ENCODE peak calls at places on chromosome 13, in six cellular contexts. One of them, this sample, is unnamed.

GRCh38 chr13:101739382-101740178 is 287.1 kb downstream of the ITGBL1 start:
- DNase-seq in sigmoid colon: no peak
- DNase-seq in CD4-positive, CD25-positive, alpha-beta regulatory T cell: no peak
- DNase-seq in pancreas: no peak
- DNase-seq in adrenal gland: no peak
- DNase-seq in fibroblast of lung: no peak
- DNase-seq in this sample: no peak

GRCh38 chr13:113929628-113930615 is 44.0 kb downstream of the C13orf46 start:
- DNase-seq in sigmoid colon: peak
- DNase-seq in CD4-positive, CD25-positive, alpha-beta regulatory T cell: no peak
- DNase-seq in pancreas: peak
- DNase-seq in adrenal gland: no peak
- DNase-seq in fibroblast of lung: no peak
- DNase-seq in this sample: no peak

GRCh38 chr13:97276862-97277269 is 54.7 kb downstream of the MBNL2 start:
- DNase-seq in sigmoid colon: no peak
- DNase-seq in CD4-positive, CD25-positive, alpha-beta regulatory T cell: no peak
- DNase-seq in pancreas: no peak
- DNase-seq in adrenal gland: no peak
- DNase-seq in fibroblast of lung: peak
- DNase-seq in this sample: no peak

GRCh38 chr13:112962911-112963625 is 5.9 kb upstream of the MCF2L start:
- DNase-seq in sigmoid colon: peak
- DNase-seq in CD4-positive, CD25-positive, alpha-beta regulatory T cell: no peak
- DNase-seq in pancreas: no peak
- DNase-seq in adrenal gland: no peak
- DNase-seq in fibroblast of lung: no peak
- DNase-seq in this sample: no peak

GRCh38 chr13:107138987-107139386 is 571.0 kb upstream of the ARGLU1 start:
- DNase-seq in sigmoid colon: no peak
- DNase-seq in CD4-positive, CD25-positive, alpha-beta regulatory T cell: no peak
- DNase-seq in pancreas: no peak
- DNase-seq in adrenal gland: no peak
- DNase-seq in fibroblast of lung: no peak
- DNase-seq in this sample: no peak

GRCh38 chr13:41588899-41589298 is 131.5 kb downstream of the RGCC start:
- DNase-seq in sigmoid colon: no peak
- DNase-seq in CD4-positive, CD25-positive, alpha-beta regulatory T cell: no peak
- DNase-seq in pancreas: no peak
- DNase-seq in adrenal gland: no peak
- DNase-seq in fibroblast of lung: peak
- DNase-seq in this sample: no peak

GRCh38 chr13:25276748-25277147 is 10.5 kb downstream of the MTMR6 start:
- DNase-seq in sigmoid colon: no peak
- DNase-seq in CD4-positive, CD25-positive, alpha-beta regulatory T cell: no peak
- DNase-seq in pancreas: no peak
- DNase-seq in adrenal gland: no peak
- DNase-seq in fibroblast of lung: peak
- DNase-seq in this sample: no peak

GRCh38 chr13:107743983-107744382 is 471.4 kb downstream of the LIG4 start:
- DNase-seq in sigmoid colon: no peak
- DNase-seq in CD4-positive, CD25-positive, alpha-beta regulatory T cell: no peak
- DNase-seq in pancreas: no peak
- DNase-seq in adrenal gland: no peak
- DNase-seq in fibroblast of lung: peak
- DNase-seq in this sample: no peak

GRCh38 chr13:103941506-103942148 is 875.4 kb upstream of the SLC10A2 start:
- DNase-seq in sigmoid colon: no peak
- DNase-seq in CD4-positive, CD25-positive, alpha-beta regulatory T cell: no peak
- DNase-seq in pancreas: no peak
- DNase-seq in adrenal gland: no peak
- DNase-seq in fibroblast of lung: peak
- DNase-seq in this sample: no peak

GRCh38 chr13:111514646-111515617 is 194.5 kb downstream of the TEX29 start:
- DNase-seq in sigmoid colon: no peak
- DNase-seq in CD4-positive, CD25-positive, alpha-beta regulatory T cell: no peak
- DNase-seq in pancreas: no peak
- DNase-seq in adrenal gland: no peak
- DNase-seq in fibroblast of lung: no peak
- DNase-seq in this sample: no peak

GRCh38 chr13:40340368-40341085 is 325.9 kb downstream of the FOXO1 start:
- DNase-seq in sigmoid colon: no peak
- DNase-seq in CD4-positive, CD25-positive, alpha-beta regulatory T cell: no peak
- DNase-seq in pancreas: peak
- DNase-seq in adrenal gland: no peak
- DNase-seq in fibroblast of lung: peak
- DNase-seq in this sample: no peak

GRCh38 chr13:31208554-31209122 is 8.9 kb downstream of the B3GLCT start:
- DNase-seq in sigmoid colon: no peak
- DNase-seq in CD4-positive, CD25-positive, alpha-beta regulatory T cell: no peak
- DNase-seq in pancreas: no peak
- DNase-seq in adrenal gland: no peak
- DNase-seq in fibroblast of lung: no peak
- DNase-seq in this sample: no peak

GRCh38 chr13:31965361-31966066 is 66.1 kb upstream of the FRY start:
- DNase-seq in sigmoid colon: no peak
- DNase-seq in CD4-positive, CD25-positive, alpha-beta regulatory T cell: no peak
- DNase-seq in pancreas: peak
- DNase-seq in adrenal gland: no peak
- DNase-seq in fibroblast of lung: peak
- DNase-seq in this sample: no peak

GRCh38 chr13:113110048-113110851 is 4.7 kb downstream of the F7 start:
- DNase-seq in sigmoid colon: peak
- DNase-seq in CD4-positive, CD25-positive, alpha-beta regulatory T cell: no peak
- DNase-seq in pancreas: no peak
- DNase-seq in adrenal gland: no peak
- DNase-seq in fibroblast of lung: peak
- DNase-seq in this sample: no peak

GRCh38 chr13:40672310-40673060 is 6.0 kb upstream of the FOXO1 start:
- DNase-seq in sigmoid colon: no peak
- DNase-seq in CD4-positive, CD25-positive, alpha-beta regulatory T cell: no peak
- DNase-seq in pancreas: no peak
- DNase-seq in adrenal gland: no peak
- DNase-seq in fibroblast of lung: peak
- DNase-seq in this sample: no peak

GRCh38 chr13:113369881-113370280 is 6.0 kb upstream of the GRTP1 start:
- DNase-seq in sigmoid colon: peak
- DNase-seq in CD4-positive, CD25-positive, alpha-beta regulatory T cell: no peak
- DNase-seq in pancreas: no peak
- DNase-seq in adrenal gland: no peak
- DNase-seq in fibroblast of lung: no peak
- DNase-seq in this sample: no peak

GRCh38 chr13:114104626-114105350 is 27.6 kb downstream of the RASA3 start:
- DNase-seq in sigmoid colon: peak
- DNase-seq in CD4-positive, CD25-positive, alpha-beta regulatory T cell: no peak
- DNase-seq in pancreas: no peak
- DNase-seq in adrenal gland: peak
- DNase-seq in fibroblast of lung: no peak
- DNase-seq in this sample: no peak

GRCh38 chr13:110312669-110313031 is 5.6 kb downstream of the COL4A2 start:
- DNase-seq in sigmoid colon: peak
- DNase-seq in CD4-positive, CD25-positive, alpha-beta regulatory T cell: no peak
- DNase-seq in pancreas: no peak
- DNase-seq in adrenal gland: no peak
- DNase-seq in fibroblast of lung: peak
- DNase-seq in this sample: no peak

GRCh38 chr13:46603165-46603603 is 50.2 kb downstream of the LRCH1 start:
- DNase-seq in sigmoid colon: no peak
- DNase-seq in CD4-positive, CD25-positive, alpha-beta regulatory T cell: no peak
- DNase-seq in pancreas: no peak
- DNase-seq in adrenal gland: no peak
- DNase-seq in fibroblast of lung: no peak
- DNase-seq in this sample: no peak

GRCh38 chr13:46605824-46606554 is 53.0 kb downstream of the LRCH1 start:
- DNase-seq in sigmoid colon: no peak
- DNase-seq in CD4-positive, CD25-positive, alpha-beta regulatory T cell: no peak
- DNase-seq in pancreas: no peak
- DNase-seq in adrenal gland: no peak
- DNase-seq in fibroblast of lung: no peak
- DNase-seq in this sample: no peak

GRCh38 chr13:46605089-46605488 is 52.1 kb downstream of the LRCH1 start:
- DNase-seq in sigmoid colon: no peak
- DNase-seq in CD4-positive, CD25-positive, alpha-beta regulatory T cell: no peak
- DNase-seq in pancreas: peak
- DNase-seq in adrenal gland: no peak
- DNase-seq in fibroblast of lung: peak
- DNase-seq in this sample: no peak

GRCh38 chr13:46602531-46602930 is 49.6 kb downstream of the LRCH1 start:
- DNase-seq in sigmoid colon: no peak
- DNase-seq in CD4-positive, CD25-positive, alpha-beta regulatory T cell: no peak
- DNase-seq in pancreas: no peak
- DNase-seq in adrenal gland: no peak
- DNase-seq in fibroblast of lung: no peak
- DNase-seq in this sample: no peak

DNA sequence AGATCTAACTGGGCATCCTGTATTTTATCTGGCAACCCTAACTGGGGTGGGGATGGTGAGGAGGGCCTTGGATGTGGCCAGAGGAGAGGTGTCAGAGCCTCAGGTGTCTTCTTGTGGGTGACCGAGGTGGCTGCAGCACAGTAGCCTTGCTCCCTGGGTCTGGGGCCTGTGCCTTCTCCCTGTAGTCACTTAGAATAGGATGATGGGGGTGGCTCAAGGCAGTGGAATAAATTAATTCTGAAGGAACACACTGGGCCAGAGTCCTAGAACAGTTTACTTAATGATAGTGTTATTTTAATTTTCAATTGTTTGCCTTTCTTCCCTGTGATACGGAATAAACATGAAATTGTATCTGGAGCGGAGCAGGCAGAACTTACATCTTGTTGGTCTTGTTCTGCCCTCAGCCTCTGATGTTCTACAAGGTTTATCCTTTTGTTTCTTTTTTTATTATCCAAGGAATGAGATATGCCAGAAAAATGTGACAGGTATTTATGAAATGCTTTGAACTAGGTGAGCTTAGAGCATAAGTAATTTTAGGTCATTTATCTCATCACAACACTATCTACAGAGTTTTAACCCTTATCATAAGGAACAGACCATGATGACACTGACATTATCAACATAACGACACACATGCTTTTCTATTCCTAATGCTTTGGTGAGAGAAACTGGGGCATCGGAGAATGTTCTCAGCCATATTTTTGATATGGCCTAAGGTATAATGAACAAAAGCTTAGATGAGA is 51.4 kb downstream of the LRCH1 start:
- DNase-seq in sigmoid colon: no peak
- DNase-seq in CD4-positive, CD25-positive, alpha-beta regulatory T cell: no peak
- DNase-seq in pancreas: no peak
- DNase-seq in adrenal gland: no peak
- DNase-seq in fibroblast of lung: no peak
- DNase-seq in this sample: no peak
- H3K27ac ChIP-seq in sigmoid colon: peak
- H3K27ac ChIP-seq in CD4-positive, CD25-positive, alpha-beta regulatory T cell: no peak
- H3K27ac ChIP-seq in pancreas: no peak
- H3K27ac ChIP-seq in adrenal gland: no peak
- H3K27ac ChIP-seq in fibroblast of lung: no peak
- H3K27ac ChIP-seq in this sample: no peak

GRCh38 chr13:109146393-109146792 is 517.0 kb downstream of the MYO16 start:
- DNase-seq in sigmoid colon: no peak
- DNase-seq in CD4-positive, CD25-positive, alpha-beta regulatory T cell: no peak
- DNase-seq in pancreas: no peak
- DNase-seq in adrenal gland: no peak
- DNase-seq in fibroblast of lung: no peak
- DNase-seq in this sample: no peak
- H3K27ac ChIP-seq in sigmoid colon: peak
- H3K27ac ChIP-seq in CD4-positive, CD25-positive, alpha-beta regulatory T cell: no peak
- H3K27ac ChIP-seq in pancreas: no peak
- H3K27ac ChIP-seq in adrenal gland: no peak
- H3K27ac ChIP-seq in fibroblast of lung: no peak
- H3K27ac ChIP-seq in this sample: no peak

GRCh38 chr13:48580185-48580803 is 47.4 kb upstream of the RCBTB2 start:
- DNase-seq in sigmoid colon: peak
- DNase-seq in CD4-positive, CD25-positive, alpha-beta regulatory T cell: peak
- DNase-seq in pancreas: peak
- DNase-seq in adrenal gland: peak
- DNase-seq in fibroblast of lung: peak
- DNase-seq in this sample: no peak

GRCh38 chr13:48576448-48576993 is 43.6 kb upstream of the RCBTB2 start:
- DNase-seq in sigmoid colon: no peak
- DNase-seq in CD4-positive, CD25-positive, alpha-beta regulatory T cell: no peak
- DNase-seq in pancreas: no peak
- DNase-seq in adrenal gland: no peak
- DNase-seq in fibroblast of lung: no peak
- DNase-seq in this sample: no peak

GRCh38 chr13:48579167-48579918 is 46.5 kb upstream of the RCBTB2 start:
- DNase-seq in sigmoid colon: no peak
- DNase-seq in CD4-positive, CD25-positive, alpha-beta regulatory T cell: no peak
- DNase-seq in pancreas: peak
- DNase-seq in adrenal gland: no peak
- DNase-seq in fibroblast of lung: no peak
- DNase-seq in this sample: peak

GRCh38 chr13:48580886-48581285 is 48.0 kb upstream of the RCBTB2 start:
- DNase-seq in sigmoid colon: no peak
- DNase-seq in CD4-positive, CD25-positive, alpha-beta regulatory T cell: no peak
- DNase-seq in pancreas: no peak
- DNase-seq in adrenal gland: no peak
- DNase-seq in fibroblast of lung: no peak
- DNase-seq in this sample: no peak

DNA sequence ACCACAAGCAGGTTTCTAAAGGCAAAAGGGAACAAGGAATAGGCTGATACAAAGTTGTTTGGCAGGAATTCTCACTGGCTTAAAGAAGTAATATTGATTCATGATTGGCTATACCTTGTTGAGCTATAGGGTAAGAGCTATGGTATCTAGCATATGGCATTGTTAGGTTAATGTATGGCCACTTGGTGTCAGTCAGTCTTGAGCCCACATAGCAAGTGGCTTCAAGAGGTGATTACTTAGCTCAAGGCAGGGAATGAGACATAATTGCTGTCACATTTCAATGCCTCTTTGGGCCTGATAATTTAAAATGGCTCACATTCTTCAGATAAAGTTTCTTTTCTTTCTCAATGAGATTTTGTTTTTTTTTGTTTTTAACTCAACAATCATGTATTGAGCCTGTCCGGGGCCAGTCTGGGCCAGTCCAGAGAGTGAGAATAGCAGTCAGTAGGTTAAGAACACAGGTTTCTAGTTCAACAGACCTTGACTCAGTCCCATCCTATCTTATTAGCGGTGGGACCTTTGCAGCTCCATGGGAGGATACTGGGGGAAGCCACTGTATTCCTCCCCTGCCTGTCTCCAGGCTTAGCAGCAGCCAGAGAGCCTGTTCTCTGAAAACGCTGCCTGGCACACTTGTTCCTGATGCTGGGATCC is 45.8 kb upstream of the RCBTB2 start:
- DNase-seq in sigmoid colon: no peak
- DNase-seq in CD4-positive, CD25-positive, alpha-beta regulatory T cell: no peak
- DNase-seq in pancreas: no peak
- DNase-seq in adrenal gland: no peak
- DNase-seq in fibroblast of lung: no peak
- DNase-seq in this sample: no peak
- H3K27ac ChIP-seq in sigmoid colon: no peak
- H3K27ac ChIP-seq in CD4-positive, CD25-positive, alpha-beta regulatory T cell: no peak
- H3K27ac ChIP-seq in pancreas: peak
- H3K27ac ChIP-seq in adrenal gland: no peak
- H3K27ac ChIP-seq in fibroblast of lung: no peak
- H3K27ac ChIP-seq in this sample: no peak

DNA sequence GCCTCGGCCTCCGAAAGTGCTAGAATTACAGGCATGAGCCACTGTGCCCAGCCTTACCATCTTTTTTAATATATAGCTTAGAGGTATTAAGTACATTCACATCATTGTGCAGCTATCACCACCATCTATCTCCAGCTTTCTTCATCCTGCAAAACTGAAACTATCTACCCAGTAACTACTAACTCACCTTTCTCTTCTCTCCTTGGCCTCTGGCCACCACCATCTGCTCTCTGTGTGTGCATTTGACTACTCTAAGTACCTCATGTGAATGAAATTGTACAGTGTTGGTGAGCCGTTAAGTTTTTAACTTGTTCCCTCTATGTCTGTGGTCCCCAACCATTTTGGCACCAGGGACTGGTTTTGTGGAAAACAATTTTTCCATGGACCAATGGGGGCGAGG is 56.1 kb downstream of the CDK8 start:
- DNase-seq in sigmoid colon: no peak
- DNase-seq in CD4-positive, CD25-positive, alpha-beta regulatory T cell: no peak
- DNase-seq in pancreas: no peak
- DNase-seq in adrenal gland: no peak
- DNase-seq in fibroblast of lung: no peak
- DNase-seq in this sample: no peak
- H3K27ac ChIP-seq in sigmoid colon: no peak
- H3K27ac ChIP-seq in CD4-positive, CD25-positive, alpha-beta regulatory T cell: no peak
- H3K27ac ChIP-seq in pancreas: no peak
- H3K27ac ChIP-seq in adrenal gland: no peak
- H3K27ac ChIP-seq in fibroblast of lung: no peak
- H3K27ac ChIP-seq in this sample: no peak

This sample was measured in substantia nigra.